ENCODE peak calls at places on chromosomes 12 and 14, in four cellular contexts. P is HepG2, B is A549, Y is GM12878. G is an unnamed sample.

GRCh38 chr12:51262758-51263177 is 7.4 kb downstream of the SMAGP start:
- DNase-seq in P (no peak), Y (no peak), B (peak), G (no peak)

GRCh38 chr12:120399531-120399930 is 30.6 kb upstream of the MSI1 start:
- DNase-seq in P (no peak), Y (peak), B (no peak), G (no peak)

GRCh38 chr12:46547421-46548340 is 175.1 kb upstream of the SLC38A2 start:
- DNase-seq in Y (no peak), B (no peak), P (no peak), G (no peak)

GRCh38 chr14:55645148-55645547 is 65.1 kb downstream of the KTN1 start:
- DNase-seq in B (no peak), Y (no peak), P (no peak), G (no peak)

GRCh38 chr12:21998782-21999181 is 47.2 kb upstream of the CMAS start:
- DNase-seq in B (no peak), P (no peak), Y (no peak), G (no peak)

GRCh38 chr14:58882577-58883018 is 244.8 kb downstream of the DACT1 start:
- DNase-seq in Y (no peak), P (no peak), B (no peak), G (no peak)

GRCh38 chr12:14910090-14910915 is 24.6 kb upstream of the MGP start:
- DNase-seq in B (no peak), Y (no peak), P (no peak), G (no peak)

GRCh38 chr12:24226745-24227350 is 277.4 kb upstream of the SOX5 start:
- DNase-seq in Y (no peak), B (peak), P (peak), G (no peak)

GRCh38 chr12:90854136-90854689 is 100.8 kb downstream of the CCER1 start:
- DNase-seq in P (peak), B (peak), Y (no peak), G (peak)

GRCh38 chr14:99758121-99758871 is 34.9 kb upstream of the EML1 start:
- DNase-seq in P (no peak), B (peak), Y (no peak), G (no peak)

GRCh38 chr12:6157482-6157881 is 33.0 kb upstream of the VWF start:
- DNase-seq in Y (no peak), B (no peak), P (no peak), G (no peak)

GRCh38 chr14:46378248-46378647 is 273.3 kb downstream of the RPL10L start:
- DNase-seq in B (peak), P (no peak), Y (no peak), G (no peak)

GRCh38 chr12:105862163-105862821 is 276.5 kb downstream of the NUAK1 start:
- DNase-seq in Y (no peak), P (no peak), B (no peak), G (no peak)

GRCh38 chr14:53180272-53181221 is 27.4 kb upstream of the DDHD1 start:
- DNase-seq in Y (peak), B (peak), P (peak), G (peak)

GRCh38 chr12:113063396-113064350 is 7.1 kb downstream of the DTX1 start:
- DNase-seq in B (no peak), P (no peak), Y (no peak), G (no peak)

GRCh38 chr14:100523536-100524025 is 63.6 kb downstream of the BEGAIN start:
- DNase-seq in B (no peak), Y (no peak), P (no peak), G (no peak)

GRCh38 chr14:73173092-73173735 is 36.9 kb downstream of the PSEN1 start:
- DNase-seq in B (peak), P (peak), Y (no peak), G (peak)

GRCh38 chr12:41739066-41739465 is 405.6 kb downstream of the GXYLT1 start:
- DNase-seq in Y (no peak), B (no peak), P (no peak), G (no peak)

GRCh38 chr12:57983150-57983857 is 41.9 kb downstream of the ATP23 start:
- DNase-seq in B (peak), P (peak), Y (no peak), G (peak)

GRCh38 chr12:1797991-1798733 is 22.2 kb upstream of the LRTM2 start:
- DNase-seq in Y (no peak), P (no peak), B (no peak), G (no peak)

GRCh38 chr12:48334807-48335206 is 15.9 kb downstream of the ZNF641 start:
- DNase-seq in Y (no peak), P (no peak), B (no peak), G (no peak)

GRCh38 chr12:44654641-44655625 is 221.2 kb downstream of the NELL2 start:
- DNase-seq in P (no peak), B (no peak), Y (no peak), G (no peak)

GRCh38 chr12:12425616-12426015 is 68.7 kb downstream of the BORCS5 start:
- DNase-seq in B (no peak), Y (no peak), P (no peak), G (no peak)

GRCh38 chr14:44960146-44960545 is 1.6 kb downstream of the KLHL28 start:
- DNase-seq in B (peak), Y (no peak), P (no peak), G (no peak)

GRCh38 chr14:86787782-86788181 is 1205.2 kb downstream of the GALC start:
- DNase-seq in Y (no peak), P (no peak), B (no peak), G (no peak)

GRCh38 chr12:25054783-25055144 is 105.9 kb upstream of the BCAT1 start:
- DNase-seq in P (no peak), B (no peak), Y (no peak), G (no peak)

GRCh38 chr12:12725086-12725955 is 8.2 kb downstream of the CDKN1B start:
- DNase-seq in B (peak), P (peak), Y (peak), G (peak)

GRCh38 chr12:76240281-76240680 is 107.9 kb downstream of the BBS10 start:
- DNase-seq in Y (no peak), B (no peak), P (no peak), G (no peak)

GRCh38 chr12:76244298-76244697 is 103.9 kb downstream of the BBS10 start:
- DNase-seq in B (no peak), Y (no peak), P (no peak), G (no peak)

GRCh38 chr12:76238688-76239087 is 109.5 kb downstream of the BBS10 start:
- DNase-seq in P (no peak), B (no peak), Y (no peak), G (no peak)

GRCh38 chr12:76242813-76243540 is 105.2 kb downstream of the BBS10 start:
- DNase-seq in Y (no peak), P (no peak), B (no peak), G (no peak)

GRCh38 chr12:76241371-76241770 is 106.8 kb downstream of the BBS10 start:
- DNase-seq in P (no peak), B (no peak), Y (no peak), G (no peak)
- TF ChIP-seq USF2 in P (no peak), B (no peak), Y (no peak), G (no peak)

GRCh38 chr14:32906672-32907071 is 32.0 kb upstream of the NPAS3 start:
- DNase-seq in B (no peak), Y (no peak), P (no peak), G (no peak)
- TF ChIP-seq MYC in B (no peak), Y (no peak), P (no peak), G (no peak)

DNA sequence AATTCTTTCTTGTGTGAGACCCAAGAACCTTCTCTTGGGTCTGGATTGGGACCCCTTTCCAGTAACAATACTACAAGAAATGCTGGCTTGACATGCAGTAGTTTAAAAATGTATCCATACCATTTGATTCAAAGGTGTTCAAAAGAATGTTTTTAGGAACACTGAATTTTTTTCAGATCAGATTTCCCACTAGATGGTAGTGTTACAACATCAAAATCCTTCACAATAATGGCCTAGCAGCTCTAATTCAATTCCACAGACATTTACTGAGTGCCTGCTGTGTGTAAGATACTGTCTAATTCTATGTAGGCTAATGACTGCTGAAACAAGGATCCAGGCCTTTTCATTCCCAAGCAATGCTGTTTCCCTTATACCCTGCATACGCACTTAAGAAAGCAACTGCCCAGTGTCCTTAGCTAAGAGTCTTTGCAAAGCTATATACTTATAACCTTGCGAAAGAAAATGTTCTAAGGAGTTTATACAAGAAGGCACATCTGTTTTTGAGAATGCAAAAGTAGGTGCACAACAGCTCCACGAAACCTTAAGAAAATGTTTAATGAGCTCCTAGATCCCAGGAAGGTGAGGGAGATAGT is 50.7 kb upstream of the PKP2 start:
- DNase-seq in B (peak), P (peak), Y (no peak), G (no peak)
- TF ChIP-seq USF2 in B (no peak), P (no peak), Y (no peak), G (no peak)

DNA sequence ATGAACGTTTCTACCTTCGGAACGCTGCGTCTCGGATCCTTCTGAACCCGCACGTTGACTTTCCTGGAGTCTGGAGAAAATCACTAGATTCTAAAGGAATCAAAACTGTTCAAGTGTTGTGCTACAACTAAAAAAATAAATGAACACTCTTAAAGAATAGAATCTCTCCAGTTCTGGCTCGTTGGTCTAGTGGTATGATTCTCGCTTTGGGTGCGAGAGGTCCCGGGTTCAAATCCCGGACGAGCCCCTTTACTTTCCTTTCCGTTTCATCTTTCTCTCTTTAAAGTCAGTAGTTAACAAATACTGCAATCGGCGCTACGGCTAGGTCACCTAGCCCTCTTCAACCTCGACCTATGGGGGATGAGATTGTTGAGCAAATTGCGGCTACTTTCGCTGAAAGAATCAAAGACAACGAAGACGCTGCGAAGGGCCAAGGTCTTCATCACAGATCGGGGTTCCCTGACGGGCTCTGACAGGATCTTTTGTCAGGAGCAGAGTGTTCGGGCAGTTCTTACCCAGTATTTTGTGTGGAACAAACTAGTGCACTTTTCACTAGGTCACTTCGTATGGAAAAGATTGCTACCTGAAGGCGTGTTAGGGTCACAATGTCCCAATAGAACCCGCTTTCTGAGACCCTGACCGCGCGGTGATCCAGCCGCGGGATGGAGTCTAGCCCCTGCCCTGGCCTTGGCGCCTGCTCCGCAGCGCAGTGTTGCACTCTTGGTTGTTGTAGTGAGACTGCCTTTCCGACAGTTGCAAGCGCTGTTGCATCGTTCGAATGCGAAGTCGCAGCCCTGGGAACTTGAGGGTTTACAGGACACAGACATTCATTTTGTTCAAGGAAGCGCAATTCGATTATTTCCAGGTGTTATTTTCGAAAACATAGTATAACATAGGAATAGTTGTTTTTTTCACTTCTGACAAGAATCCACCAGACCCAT is 8.4 kb downstream of the OR6S1 start:
- DNase-seq in B (peak), P (peak), Y (peak), G (peak)
- TF ChIP-seq MYC in B (no peak), P (no peak), Y (no peak), G (no peak)

DNA sequence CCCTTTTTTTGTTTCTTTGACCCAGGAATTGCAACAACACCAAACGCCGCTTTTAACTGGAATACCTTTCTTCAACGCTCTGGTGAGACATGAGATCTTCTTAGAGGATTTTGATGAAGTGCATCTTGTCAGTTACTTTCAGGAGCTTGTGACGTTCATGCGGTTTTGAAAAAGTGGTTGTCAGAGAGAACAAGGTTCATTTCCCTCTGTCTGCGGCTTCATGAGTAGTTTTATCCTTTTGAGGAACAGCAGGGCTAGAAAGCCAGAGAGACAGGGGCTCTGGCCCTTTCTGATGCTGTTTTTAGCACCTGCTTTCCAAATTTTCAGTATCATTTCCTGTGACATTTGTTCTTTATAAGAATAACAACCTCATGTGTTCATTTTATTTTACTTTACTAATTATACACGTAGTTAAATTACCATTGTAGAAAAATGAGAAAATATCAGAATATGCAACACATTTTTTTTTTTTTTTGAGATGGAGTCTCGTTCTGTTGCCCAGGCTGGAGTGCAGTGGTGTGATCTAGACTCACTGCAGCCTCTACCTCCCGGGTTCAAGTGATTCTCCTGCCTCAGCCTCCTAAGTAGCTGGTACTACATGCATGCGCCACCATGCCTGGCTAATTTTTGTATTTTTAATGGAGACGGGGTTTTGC is 61.8 kb downstream of the GLT1D1 start:
- DNase-seq in B (no peak), Y (peak), P (no peak), G (no peak)
- TF ChIP-seq USF2 in B (no peak), Y (no peak), P (no peak), G (no peak)